ENCODE peak calls at places on chromosome 7, in five cellular contexts. One of them, this sample, is unnamed.

GRCh38 chr7:112692333-112692732 is 97.9 kb downstream of the TMEM168 start:
- DNase-seq in HepG2: no peak
- DNase-seq in K562: no peak
- DNase-seq in A549: no peak
- DNase-seq in WTC11: no peak
- DNase-seq in this sample: no peak

GRCh38 chr7:18262054-18262453 is 233.5 kb upstream of the HDAC9 start:
- DNase-seq in HepG2: no peak
- DNase-seq in WTC11: no peak
- DNase-seq in A549: no peak
- DNase-seq in K562: peak; percentile 10
- DNase-seq in this sample: no peak

GRCh38 chr7:7688956-7689355 is 29.5 kb downstream of the RPA3 start:
- DNase-seq in WTC11: no peak
- DNase-seq in HepG2: no peak
- DNase-seq in K562: no peak
- DNase-seq in A549: no peak
- DNase-seq in this sample: no peak

GRCh38 chr7:117982071-117983055 is 109.1 kb upstream of the CTTNBP2 start:
- DNase-seq in A549: no peak
- DNase-seq in WTC11: no peak
- DNase-seq in K562: no peak
- DNase-seq in HepG2: no peak
- DNase-seq in this sample: no peak

GRCh38 chr7:30003098-30003497 is 13.5 kb upstream of the SCRN1 start:
- DNase-seq in WTC11: no peak
- DNase-seq in A549: no peak
- DNase-seq in HepG2: no peak
- DNase-seq in K562: no peak
- DNase-seq in this sample: no peak

GRCh38 chr7:53628775-53629174 is 593.3 kb downstream of the POM121L12 start:
- DNase-seq in K562: no peak
- DNase-seq in HepG2: no peak
- DNase-seq in A549: no peak
- DNase-seq in WTC11: no peak
- DNase-seq in this sample: no peak

GRCh38 chr7:53101026-53101425 is 65.6 kb downstream of the POM121L12 start:
- DNase-seq in WTC11: no peak
- DNase-seq in HepG2: no peak
- DNase-seq in K562: no peak
- DNase-seq in A549: no peak
- DNase-seq in this sample: no peak

GRCh38 chr7:26155531-26156375 is 3.8 kb downstream of the NFE2L3 start:
- DNase-seq in HepG2: peak; percentile 39
- DNase-seq in K562: no peak
- DNase-seq in A549: no peak
- DNase-seq in WTC11: no peak
- DNase-seq in this sample: no peak

GRCh38 chr7:95046494-95047240 is 139.3 kb downstream of the PPP1R9A start:
- DNase-seq in WTC11: no peak
- DNase-seq in A549: no peak
- DNase-seq in HepG2: no peak
- DNase-seq in K562: no peak
- DNase-seq in this sample: no peak

GRCh38 chr7:130356760-130357611 is 12.4 kb downstream of the CPA5 start:
- DNase-seq in WTC11: no peak
- DNase-seq in A549: peak; percentile 56
- DNase-seq in HepG2: no peak
- DNase-seq in K562: peak; percentile 55
- DNase-seq in this sample: no peak

GRCh38 chr7:100102950-100103840 is 1.8 kb downstream of the AP4M1 start:
- DNase-seq in WTC11: no peak
- DNase-seq in A549: no peak
- DNase-seq in HepG2: no peak
- DNase-seq in K562: peak; percentile 40
- DNase-seq in this sample: no peak

GRCh38 chr7:75695036-75695435 is 43.7 kb downstream of the HIP1 start:
- DNase-seq in WTC11: no peak
- DNase-seq in A549: no peak
- DNase-seq in HepG2: no peak
- DNase-seq in K562: peak; percentile 27
- DNase-seq in this sample: no peak

GRCh38 chr7:141072548-141073172 is 1.2 kb upstream of the TMEM178B start:
- DNase-seq in K562: no peak
- DNase-seq in WTC11: peak; percentile 55
- DNase-seq in A549: peak; percentile 38
- DNase-seq in HepG2: no peak
- DNase-seq in this sample: no peak

GRCh38 chr7:35260254-35260653 is 6.4 kb upstream of the TBX20 start:
- DNase-seq in K562: no peak
- DNase-seq in HepG2: no peak
- DNase-seq in A549: no peak
- DNase-seq in WTC11: no peak
- DNase-seq in this sample: no peak

GRCh38 chr7:40780431-40780830 is 645.6 kb downstream of the SUGCT start:
- DNase-seq in A549: no peak
- DNase-seq in K562: no peak
- DNase-seq in WTC11: no peak
- DNase-seq in HepG2: no peak
- DNase-seq in this sample: no peak

GRCh38 chr7:100598425-100598824 is 3.7 kb upstream of the PCOLCE start:
- DNase-seq in HepG2: no peak
- DNase-seq in WTC11: no peak
- DNase-seq in K562: no peak
- DNase-seq in A549: no peak
- DNase-seq in this sample: no peak

GRCh38 chr7:137978464-137979237 is 23.2 kb downstream of the CREB3L2 start:
- DNase-seq in K562: peak; percentile 83
- DNase-seq in WTC11: no peak
- DNase-seq in A549: peak; percentile 72
- DNase-seq in HepG2: no peak
- DNase-seq in this sample: no peak

GRCh38 chr7:149007615-149008014 is 20.7 kb downstream of the PDIA4 start:
- DNase-seq in HepG2: no peak
- DNase-seq in WTC11: no peak
- DNase-seq in K562: peak; percentile 43
- DNase-seq in A549: no peak
- DNase-seq in this sample: no peak

GRCh38 chr7:130481898-130482297 is 10.0 kb upstream of the MEST start:
- DNase-seq in A549: no peak
- DNase-seq in K562: no peak
- DNase-seq in WTC11: no peak
- DNase-seq in HepG2: no peak
- DNase-seq in this sample: no peak

GRCh38 chr7:31776616-31777015 is 89.6 kb downstream of the PPP1R17 start:
- DNase-seq in A549: peak; percentile 22
- DNase-seq in K562: no peak
- DNase-seq in HepG2: no peak
- DNase-seq in WTC11: no peak
- DNase-seq in this sample: no peak

GRCh38 chr7:156942708-156943090 is 6.8 kb upstream of the NOM1 start:
- DNase-seq in A549: no peak
- DNase-seq in K562: no peak
- DNase-seq in HepG2: no peak
- DNase-seq in WTC11: peak; percentile 26
- DNase-seq in this sample: no peak

GRCh38 chr7:127798023-127798422 is 146.0 kb downstream of the SND1 start:
- DNase-seq in WTC11: no peak
- DNase-seq in K562: peak; percentile 94
- DNase-seq in HepG2: no peak
- DNase-seq in A549: no peak
- DNase-seq in this sample: no peak

GRCh38 chr7:1007901-1008300 is 24.9 kb downstream of the CYP2W1 start:
- DNase-seq in A549: no peak
- DNase-seq in WTC11: no peak
- DNase-seq in HepG2: no peak
- DNase-seq in K562: no peak
- DNase-seq in this sample: no peak

GRCh38 chr7:142568430-142569097 is 180.7 kb upstream of the PRSS1 start:
- DNase-seq in HepG2: no peak
- DNase-seq in K562: no peak
- DNase-seq in A549: peak; percentile 72
- DNase-seq in WTC11: no peak
- DNase-seq in this sample: no peak

GRCh38 chr7:151735854-151736402 is 141.0 kb downstream of the PRKAG2 start:
- DNase-seq in K562: no peak
- DNase-seq in HepG2: no peak
- DNase-seq in A549: no peak
- DNase-seq in WTC11: no peak
- DNase-seq in this sample: no peak

GRCh38 chr7:26948617-26949118 is 84.3 kb upstream of the SKAP2 start:
- DNase-seq in WTC11: no peak
- DNase-seq in A549: no peak
- DNase-seq in HepG2: peak; percentile 11
- DNase-seq in K562: no peak
- DNase-seq in this sample: no peak

GRCh38 chr7:155764432-155764798 is 47.8 kb downstream of the SHH start:
- DNase-seq in A549: no peak
- DNase-seq in WTC11: no peak
- DNase-seq in HepG2: no peak
- DNase-seq in K562: no peak
- DNase-seq in this sample: no peak

GRCh38 chr7:104225441-104225840 is 17.6 kb upstream of the ORC5 start:
- DNase-seq in WTC11: no peak
- DNase-seq in K562: no peak
- DNase-seq in HepG2: no peak
- DNase-seq in A549: no peak
- DNase-seq in this sample: no peak

GRCh38 chr7:112622159-112622715 is 141.4 kb downstream of the LSMEM1 start:
- DNase-seq in WTC11: no peak
- DNase-seq in A549: no peak
- DNase-seq in K562: peak; percentile 6
- DNase-seq in HepG2: no peak
- DNase-seq in this sample: no peak

GRCh38 chr7:3397324-3397723 is 96.3 kb downstream of the SDK1 start:
- DNase-seq in WTC11: no peak
- DNase-seq in HepG2: no peak
- DNase-seq in A549: no peak
- DNase-seq in K562: no peak
- DNase-seq in this sample: no peak

GRCh38 chr7:90889210-90889609 is 293.1 kb downstream of the CDK14 start:
- DNase-seq in WTC11: no peak
- DNase-seq in HepG2: no peak
- DNase-seq in A549: no peak
- DNase-seq in K562: no peak
- DNase-seq in this sample: no peak
- TF ChIP-seq ESRRA in WTC11: no peak
- TF ChIP-seq ESRRA in HepG2: no peak
- TF ChIP-seq ESRRA in A549: no peak
- TF ChIP-seq ESRRA in K562: no peak
- TF ChIP-seq ESRRA in this sample: no peak

GRCh38 chr7:71308105-71308504 is 176.2 kb downstream of the GALNT17 start:
- DNase-seq in A549: no peak
- DNase-seq in WTC11: no peak
- DNase-seq in HepG2: no peak
- DNase-seq in K562: no peak
- DNase-seq in this sample: no peak
- TF ChIP-seq ESRRA in A549: no peak
- TF ChIP-seq ESRRA in WTC11: no peak
- TF ChIP-seq ESRRA in HepG2: no peak
- TF ChIP-seq ESRRA in K562: no peak
- TF ChIP-seq ESRRA in this sample: no peak

GRCh38 chr7:39317107-39317506 is 249.1 kb upstream of the YAE1 start:
- DNase-seq in K562: no peak
- DNase-seq in HepG2: no peak
- DNase-seq in WTC11: peak; percentile 25
- DNase-seq in A549: no peak
- DNase-seq in this sample: no peak

GRCh38 chr7:39312254-39312989 is 253.8 kb upstream of the YAE1 start:
- DNase-seq in HepG2: no peak
- DNase-seq in WTC11: no peak
- DNase-seq in A549: no peak
- DNase-seq in K562: no peak
- DNase-seq in this sample: no peak

GRCh38 chr7:39314869-39315268 is 251.3 kb upstream of the YAE1 start:
- DNase-seq in WTC11: no peak
- DNase-seq in HepG2: no peak
- DNase-seq in A549: no peak
- DNase-seq in K562: no peak
- DNase-seq in this sample: no peak

GRCh38 chr7:39313376-39313775 is 252.8 kb upstream of the YAE1 start:
- DNase-seq in HepG2: no peak
- DNase-seq in WTC11: no peak
- DNase-seq in A549: no peak
- DNase-seq in K562: no peak
- DNase-seq in this sample: no peak

DNA sequence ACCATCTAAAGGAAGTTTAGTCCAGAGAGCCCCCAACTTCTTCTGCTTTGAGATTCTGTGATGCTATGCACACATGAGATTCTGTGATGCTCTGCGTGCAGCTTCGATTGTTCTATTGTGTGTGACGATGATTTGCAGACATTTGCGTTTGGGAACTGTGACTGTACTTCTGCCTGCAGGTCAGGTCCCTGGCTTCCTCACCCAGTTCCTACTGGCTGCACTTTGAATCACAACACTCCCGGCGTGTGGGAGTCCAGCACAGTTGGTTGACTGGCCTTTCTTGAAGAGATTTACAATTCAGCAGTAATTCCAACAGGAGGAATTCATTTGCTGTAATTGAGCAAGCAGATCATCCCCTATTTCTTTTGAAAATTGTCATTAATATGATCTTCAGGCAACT is 252.2 kb upstream of the YAE1 start:
- DNase-seq in HepG2: no peak
- DNase-seq in A549: no peak
- DNase-seq in WTC11: no peak
- DNase-seq in K562: no peak
- DNase-seq in this sample: no peak
- TF ChIP-seq ESRRA in HepG2: no peak
- TF ChIP-seq ESRRA in A549: no peak
- TF ChIP-seq ESRRA in WTC11: no peak
- TF ChIP-seq ESRRA in K562: no peak
- TF ChIP-seq ESRRA in this sample: no peak

DNA sequence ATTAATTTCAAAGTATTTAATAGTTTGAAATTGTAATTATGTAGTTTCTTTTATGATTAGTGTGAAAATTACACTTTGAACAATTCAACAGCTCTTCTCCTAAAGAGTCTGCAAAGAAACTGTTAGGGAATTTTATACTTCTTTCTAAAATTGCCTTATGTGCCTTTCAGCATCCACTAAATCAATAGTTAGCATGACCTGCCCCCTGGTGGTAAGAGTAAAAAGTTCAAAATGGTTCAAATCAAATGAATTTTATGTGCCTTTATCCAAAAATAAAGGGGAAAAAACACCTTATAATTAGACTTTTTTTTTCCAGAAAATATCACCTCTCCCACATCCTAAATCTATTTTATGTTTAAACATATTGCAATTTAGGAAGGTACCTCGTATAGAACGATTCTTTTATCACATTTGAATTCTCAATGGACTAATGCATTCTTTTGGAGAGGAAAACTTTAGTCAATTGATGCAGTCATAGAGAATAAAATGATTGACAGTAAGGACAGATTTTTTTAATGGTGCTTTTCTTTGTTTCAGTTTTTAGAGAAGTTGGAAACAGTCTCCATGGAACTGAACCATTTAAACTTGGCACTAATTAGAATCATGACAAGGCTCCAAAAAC is 163.7 kb downstream of the SEMA3D start:
- DNase-seq in K562: peak; percentile 61
- DNase-seq in WTC11: no peak
- DNase-seq in HepG2: peak; percentile 21
- DNase-seq in A549: no peak
- DNase-seq in this sample: no peak
- TF ChIP-seq ESRRA in K562: no peak
- TF ChIP-seq ESRRA in WTC11: no peak
- TF ChIP-seq ESRRA in HepG2: no peak
- TF ChIP-seq ESRRA in A549: no peak
- TF ChIP-seq ESRRA in this sample: no peak

GRCh38 chr7:71746004-71746403 is 614.1 kb downstream of the GALNT17 start:
- DNase-seq in K562: no peak
- DNase-seq in A549: no peak
- DNase-seq in HepG2: no peak
- DNase-seq in WTC11: no peak
- DNase-seq in this sample: no peak
- TF ChIP-seq ESRRA in K562: no peak
- TF ChIP-seq ESRRA in A549: no peak
- TF ChIP-seq ESRRA in HepG2: no peak
- TF ChIP-seq ESRRA in WTC11: no peak
- TF ChIP-seq ESRRA in this sample: no peak

This sample was measured in GM12878.